ENCODE peak calls at places on chromosomes 2 and 18, in nine cellular contexts. One of them, this sample, is unnamed.

GRCh38 chr18:23277399-23277798 is 142.1 kb downstream of the CABLES1 start:
- DNase-seq in HFF-Myc: no peak
- DNase-seq in heart left ventricle: no peak
- DNase-seq in lower lobe of right lung: no peak
- DNase-seq in fibroblast of lung: no peak
- DNase-seq in thoracic aorta: no peak
- DNase-seq in adrenal gland: no peak
- DNase-seq in neural crest cell: no peak
- DNase-seq in GM12865: no peak
- DNase-seq in this sample: no peak

GRCh38 chr2:109379507-109379906 is 234.3 kb downstream of the SEPTIN10 start:
- DNase-seq in GM12865: no peak
- DNase-seq in thoracic aorta: no peak
- DNase-seq in fibroblast of lung: no peak
- DNase-seq in neural crest cell: no peak
- DNase-seq in HFF-Myc: no peak
- DNase-seq in heart left ventricle: no peak
- DNase-seq in lower lobe of right lung: no peak
- DNase-seq in adrenal gland: no peak
- DNase-seq in this sample: peak; percentile 67

GRCh38 chr2:18559531-18559930 is 922 bp downstream of the RDH14 start:
- DNase-seq in GM12865: no peak
- DNase-seq in neural crest cell: no peak
- DNase-seq in thoracic aorta: no peak
- DNase-seq in adrenal gland: no peak
- DNase-seq in fibroblast of lung: no peak
- DNase-seq in HFF-Myc: no peak
- DNase-seq in lower lobe of right lung: no peak
- DNase-seq in heart left ventricle: peak; percentile 20
- DNase-seq in this sample: no peak

GRCh38 chr2:8528863-8529262 is 153.0 kb upstream of the ID2 start:
- DNase-seq in heart left ventricle: no peak
- DNase-seq in neural crest cell: no peak
- DNase-seq in GM12865: no peak
- DNase-seq in thoracic aorta: no peak
- DNase-seq in adrenal gland: no peak
- DNase-seq in HFF-Myc: no peak
- DNase-seq in fibroblast of lung: no peak
- DNase-seq in lower lobe of right lung: no peak
- DNase-seq in this sample: no peak

GRCh38 chr2:205701509-205701908 is 19.2 kb downstream of the NRP2 start:
- DNase-seq in HFF-Myc: no peak
- DNase-seq in heart left ventricle: no peak
- DNase-seq in fibroblast of lung: peak; percentile 88
- DNase-seq in GM12865: no peak
- DNase-seq in lower lobe of right lung: no peak
- DNase-seq in thoracic aorta: no peak
- DNase-seq in neural crest cell: no peak
- DNase-seq in adrenal gland: no peak
- DNase-seq in this sample: no peak

GRCh38 chr2:121605820-121606733 is 43.2 kb downstream of the CLASP1 start:
- DNase-seq in fibroblast of lung: no peak
- DNase-seq in thoracic aorta: no peak
- DNase-seq in lower lobe of right lung: no peak
- DNase-seq in neural crest cell: no peak
- DNase-seq in HFF-Myc: no peak
- DNase-seq in adrenal gland: no peak
- DNase-seq in GM12865: no peak
- DNase-seq in heart left ventricle: no peak
- DNase-seq in this sample: no peak

GRCh38 chr2:144460981-144461766 is 58.7 kb downstream of the ZEB2 start:
- DNase-seq in lower lobe of right lung: no peak
- DNase-seq in adrenal gland: peak; percentile 65
- DNase-seq in neural crest cell: peak; percentile 36
- DNase-seq in heart left ventricle: peak; percentile 74
- DNase-seq in HFF-Myc: peak; percentile 51
- DNase-seq in GM12865: no peak
- DNase-seq in thoracic aorta: no peak
- DNase-seq in fibroblast of lung: peak; percentile 95
- DNase-seq in this sample: no peak

GRCh38 chr2:201882353-201883095 is 76.2 kb downstream of the CDK15 start:
- DNase-seq in lower lobe of right lung: no peak
- DNase-seq in HFF-Myc: no peak
- DNase-seq in heart left ventricle: peak; percentile 28
- DNase-seq in fibroblast of lung: peak; percentile 74
- DNase-seq in GM12865: peak; percentile 61
- DNase-seq in adrenal gland: peak; percentile 10
- DNase-seq in neural crest cell: no peak
- DNase-seq in thoracic aorta: no peak
- DNase-seq in this sample: no peak

GRCh38 chr2:144230452-144231085 is 289.4 kb downstream of the ZEB2 start:
- DNase-seq in adrenal gland: no peak
- DNase-seq in lower lobe of right lung: no peak
- DNase-seq in thoracic aorta: no peak
- DNase-seq in fibroblast of lung: no peak
- DNase-seq in neural crest cell: no peak
- DNase-seq in HFF-Myc: no peak
- DNase-seq in heart left ventricle: no peak
- DNase-seq in GM12865: no peak
- DNase-seq in this sample: no peak

GRCh38 chr2:52390651-52391050 is 1358.7 kb upstream of the NRXN1 start:
- DNase-seq in lower lobe of right lung: no peak
- DNase-seq in adrenal gland: no peak
- DNase-seq in HFF-Myc: no peak
- DNase-seq in GM12865: no peak
- DNase-seq in neural crest cell: no peak
- DNase-seq in thoracic aorta: no peak
- DNase-seq in fibroblast of lung: peak; percentile 34
- DNase-seq in heart left ventricle: no peak
- DNase-seq in this sample: no peak

DNA sequence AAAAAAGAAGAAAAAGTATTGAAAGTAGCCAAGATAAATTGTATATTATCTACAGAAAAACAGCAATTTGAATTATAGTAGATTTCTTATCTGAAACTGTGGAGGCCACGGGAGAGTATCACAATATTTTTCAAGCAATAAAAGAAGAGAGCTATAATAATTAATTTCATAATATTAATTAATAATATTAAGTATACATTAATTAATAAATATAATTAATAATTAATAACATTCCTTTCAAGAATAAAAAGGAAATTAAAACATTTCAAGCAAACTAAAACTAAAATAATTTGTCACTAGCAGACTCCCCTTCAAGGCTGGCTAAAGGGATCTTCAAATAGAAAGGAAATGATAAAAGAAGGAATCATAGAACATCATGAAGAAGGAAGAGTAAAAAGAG is 372.7 kb upstream of the KYNU start:
- DNase-seq in GM12865: no peak
- DNase-seq in heart left ventricle: no peak
- DNase-seq in lower lobe of right lung: no peak
- DNase-seq in thoracic aorta: no peak
- DNase-seq in adrenal gland: no peak
- DNase-seq in fibroblast of lung: no peak
- DNase-seq in HFF-Myc: no peak
- DNase-seq in neural crest cell: no peak
- DNase-seq in this sample: no peak
- TF ChIP-seq CTCF in GM12865: no peak
- TF ChIP-seq CTCF in heart left ventricle: no peak
- TF ChIP-seq CTCF in lower lobe of right lung: no peak
- TF ChIP-seq CTCF in thoracic aorta: no peak
- TF ChIP-seq CTCF in adrenal gland: no peak
- TF ChIP-seq CTCF in fibroblast of lung: no peak
- TF ChIP-seq CTCF in HFF-Myc: no peak
- TF ChIP-seq CTCF in neural crest cell: no peak
- TF ChIP-seq CTCF in this sample: no peak

GRCh38 chr2:193228276-193228675 is 1033.5 kb upstream of the TMEFF2 start:
- DNase-seq in GM12865: no peak
- DNase-seq in HFF-Myc: no peak
- DNase-seq in neural crest cell: no peak
- DNase-seq in heart left ventricle: no peak
- DNase-seq in thoracic aorta: no peak
- DNase-seq in adrenal gland: no peak
- DNase-seq in lower lobe of right lung: no peak
- DNase-seq in fibroblast of lung: no peak
- DNase-seq in this sample: no peak
- TF ChIP-seq CTCF in GM12865: no peak
- TF ChIP-seq CTCF in HFF-Myc: no peak
- TF ChIP-seq CTCF in neural crest cell: no peak
- TF ChIP-seq CTCF in heart left ventricle: no peak
- TF ChIP-seq CTCF in thoracic aorta: no peak
- TF ChIP-seq CTCF in adrenal gland: no peak
- TF ChIP-seq CTCF in lower lobe of right lung: no peak
- TF ChIP-seq CTCF in fibroblast of lung: no peak
- TF ChIP-seq CTCF in this sample: no peak

DNA sequence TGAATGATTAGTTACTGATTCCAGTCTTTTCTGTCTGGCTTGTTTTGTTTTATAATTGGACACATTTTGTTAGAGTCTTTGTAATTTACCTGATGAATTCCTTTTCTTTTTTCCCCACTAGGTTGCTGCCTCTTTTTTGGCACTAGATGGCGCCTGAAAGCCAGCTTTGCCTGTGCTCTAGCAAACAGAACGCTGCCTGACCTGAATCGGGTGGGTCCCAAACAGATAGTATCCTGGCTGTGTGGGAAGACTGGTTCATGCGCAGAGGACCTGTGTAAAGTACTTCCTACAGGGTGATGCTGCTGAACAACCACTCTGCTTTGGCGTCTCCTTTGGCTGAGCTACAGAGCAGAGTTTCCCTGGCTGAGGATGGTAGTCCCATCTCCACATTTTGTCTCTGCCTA is 288.2 kb downstream of the IKZF2 start:
- DNase-seq in GM12865: peak; percentile 64
- DNase-seq in fibroblast of lung: peak; percentile 11
- DNase-seq in neural crest cell: no peak
- DNase-seq in HFF-Myc: no peak
- DNase-seq in heart left ventricle: no peak
- DNase-seq in adrenal gland: peak; percentile 4
- DNase-seq in thoracic aorta: no peak
- DNase-seq in lower lobe of right lung: peak; percentile 43
- DNase-seq in this sample: no peak
- TF ChIP-seq CTCF in GM12865: peak; percentile 52
- TF ChIP-seq CTCF in fibroblast of lung: peak; percentile 25
- TF ChIP-seq CTCF in neural crest cell: peak; percentile 70
- TF ChIP-seq CTCF in HFF-Myc: peak; percentile 43
- TF ChIP-seq CTCF in heart left ventricle: no peak
- TF ChIP-seq CTCF in adrenal gland: no peak
- TF ChIP-seq CTCF in thoracic aorta: no peak
- TF ChIP-seq CTCF in lower lobe of right lung: peak; percentile 34
- TF ChIP-seq CTCF in this sample: peak; percentile 43

DNA sequence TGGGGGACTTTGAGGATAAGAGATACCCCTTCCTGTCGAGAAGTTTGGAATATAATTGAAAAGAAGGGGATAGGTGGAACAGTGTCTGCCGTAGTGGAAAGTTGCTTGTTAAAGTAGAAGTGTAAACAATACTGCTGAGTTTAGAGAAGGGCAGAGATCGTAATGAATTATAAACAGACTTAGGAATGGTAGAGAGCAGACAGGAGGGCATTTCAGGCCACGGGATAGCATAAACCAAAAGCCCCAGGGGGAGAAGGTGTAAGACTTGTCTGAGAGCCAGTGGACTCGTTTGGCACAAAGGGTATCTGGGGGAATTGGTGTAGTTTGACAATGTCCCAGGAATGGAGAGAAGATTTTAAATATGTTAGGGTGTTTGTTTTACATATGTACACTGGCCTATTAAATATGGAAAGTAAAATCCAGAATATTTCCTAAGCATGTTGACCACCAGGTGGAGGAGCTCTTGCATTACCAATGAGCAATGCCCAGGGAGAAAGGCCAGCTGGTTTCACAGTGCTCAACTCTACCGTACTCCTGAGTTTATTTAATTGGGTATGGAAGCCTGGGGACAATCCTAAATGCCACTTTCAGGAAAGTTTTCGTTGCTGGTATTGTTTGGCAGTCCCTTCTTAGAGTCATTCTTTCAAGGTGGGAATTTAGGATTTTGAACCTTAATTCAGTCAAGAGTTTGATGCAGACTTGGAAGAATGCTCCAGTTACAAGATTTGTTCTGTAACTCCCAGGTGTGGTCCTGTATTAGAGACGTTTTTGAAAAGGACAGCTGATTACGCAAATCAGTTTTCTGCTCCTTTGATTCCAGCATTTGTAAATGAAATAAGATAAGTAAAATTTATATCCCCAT is 7.5 kb downstream of the COPS8 start:
- DNase-seq in adrenal gland: peak; percentile 22
- DNase-seq in HFF-Myc: peak; percentile 55
- DNase-seq in GM12865: no peak
- DNase-seq in fibroblast of lung: peak; percentile 56
- DNase-seq in lower lobe of right lung: no peak
- DNase-seq in heart left ventricle: no peak
- DNase-seq in neural crest cell: no peak
- DNase-seq in thoracic aorta: no peak
- DNase-seq in this sample: no peak
- TF ChIP-seq CTCF in adrenal gland: peak; percentile 12
- TF ChIP-seq CTCF in HFF-Myc: peak; percentile 58
- TF ChIP-seq CTCF in GM12865: peak; percentile 9
- TF ChIP-seq CTCF in fibroblast of lung: peak; percentile 60
- TF ChIP-seq CTCF in lower lobe of right lung: no peak
- TF ChIP-seq CTCF in heart left ventricle: peak; percentile 48
- TF ChIP-seq CTCF in neural crest cell: peak; percentile 61
- TF ChIP-seq CTCF in thoracic aorta: peak; percentile 43
- TF ChIP-seq CTCF in this sample: peak; percentile 79

DNA sequence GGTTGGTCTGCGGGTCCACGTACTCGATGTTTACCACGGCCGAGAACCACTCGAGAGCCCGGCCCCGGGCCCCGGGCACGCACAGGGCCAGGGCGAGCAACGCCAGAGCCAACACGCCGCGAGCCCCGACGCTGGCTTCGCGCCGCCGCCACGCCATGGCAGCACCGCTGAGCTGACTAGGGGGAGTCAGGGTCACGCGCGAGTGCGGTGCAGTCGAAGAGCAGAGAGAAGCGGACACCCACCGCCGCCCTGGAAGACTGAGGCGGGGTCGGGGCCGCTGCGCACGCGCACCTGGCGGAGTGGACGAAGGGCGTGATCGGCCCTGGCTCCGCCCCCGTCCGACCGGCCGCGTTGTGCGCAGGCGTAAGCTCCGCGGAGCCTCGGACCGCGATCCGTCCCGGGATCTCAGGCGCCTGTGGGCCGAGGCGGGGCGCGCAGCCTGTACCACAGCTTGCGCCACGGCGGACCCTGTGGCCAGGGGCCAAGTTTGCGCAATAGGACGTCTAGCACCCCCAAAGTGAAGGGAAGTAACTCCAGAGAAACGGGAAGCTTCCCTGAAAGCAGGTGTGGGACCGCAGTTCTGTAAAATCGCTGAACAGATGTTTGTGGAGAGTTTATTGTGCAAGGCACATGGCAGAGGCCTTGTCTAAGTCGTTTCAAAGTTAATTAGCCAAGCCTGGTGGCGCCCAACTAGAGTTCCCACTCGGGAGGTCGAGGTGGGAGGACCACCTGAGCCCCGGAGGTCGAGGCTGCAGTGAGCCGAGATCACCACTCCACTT is at the start of gene RNF149:
- DNase-seq in lower lobe of right lung: peak; percentile 97
- DNase-seq in fibroblast of lung: peak; percentile 82
- DNase-seq in neural crest cell: peak; percentile 91
- DNase-seq in adrenal gland: peak; percentile 94
- DNase-seq in thoracic aorta: peak; percentile 46
- DNase-seq in heart left ventricle: peak; percentile 95
- DNase-seq in GM12865: peak; percentile 93
- DNase-seq in HFF-Myc: no peak
- DNase-seq in this sample: peak; percentile 98
- TF ChIP-seq CTCF in lower lobe of right lung: no peak
- TF ChIP-seq CTCF in fibroblast of lung: no peak
- TF ChIP-seq CTCF in neural crest cell: peak; percentile 3
- TF ChIP-seq CTCF in adrenal gland: no peak
- TF ChIP-seq CTCF in thoracic aorta: no peak
- TF ChIP-seq CTCF in heart left ventricle: no peak
- TF ChIP-seq CTCF in GM12865: no peak
- TF ChIP-seq CTCF in HFF-Myc: no peak
- TF ChIP-seq CTCF in this sample: no peak

GRCh38 chr18:47658498-47658897 is 272.0 kb downstream of the SMAD2 start:
- DNase-seq in heart left ventricle: no peak
- DNase-seq in HFF-Myc: no peak
- DNase-seq in adrenal gland: no peak
- DNase-seq in GM12865: no peak
- DNase-seq in fibroblast of lung: no peak
- DNase-seq in neural crest cell: no peak
- DNase-seq in lower lobe of right lung: no peak
- DNase-seq in thoracic aorta: no peak
- DNase-seq in this sample: no peak
- TF ChIP-seq CTCF in heart left ventricle: no peak
- TF ChIP-seq CTCF in HFF-Myc: no peak
- TF ChIP-seq CTCF in adrenal gland: no peak
- TF ChIP-seq CTCF in GM12865: no peak
- TF ChIP-seq CTCF in fibroblast of lung: no peak
- TF ChIP-seq CTCF in neural crest cell: no peak
- TF ChIP-seq CTCF in lower lobe of right lung: no peak
- TF ChIP-seq CTCF in thoracic aorta: no peak
- TF ChIP-seq CTCF in this sample: no peak

This sample was measured in osteocyte.